ENCODE peak calls at places on chromosomes 6 and 20, in six cellular contexts. B is effector memory CD4-positive, alpha-beta T cell; S is heart left ventricle; H is putamen; G is naive B cell; I is GM03348. O is an unnamed sample.

GRCh38 chr6:107646176-107646575 is 156.3 kb downstream of the SOBP start:
- DNase-seq in B (no peak), S (peak), H (no peak), G (no peak), I (peak), O (no peak)

GRCh38 chr6:150491796-150492142 is 107.9 kb upstream of the PLEKHG1 start:
- DNase-seq in B (no peak), S (no peak), H (no peak), G (no peak), I (no peak), O (no peak)

GRCh38 chr6:144602523-144603180 is 317.5 kb downstream of the UTRN start:
- DNase-seq in B (no peak), S (no peak), H (no peak), G (no peak), I (no peak), O (no peak)

GRCh38 chr20:15179426-15180190 is 842.2 kb upstream of the FLRT3 start:
- DNase-seq in B (no peak), S (no peak), H (no peak), G (no peak), I (no peak), O (no peak)

GRCh38 chr6:14476793-14477531 is 359.4 kb downstream of the CD83 start:
- DNase-seq in B (no peak), S (peak), H (no peak), G (no peak), I (peak), O (no peak)

GRCh38 chr6:130140084-130140483 is 82.7 kb downstream of the SAMD3 start:
- DNase-seq in B (no peak), S (no peak), H (no peak), G (no peak), I (peak), O (no peak)

GRCh38 chr6:34475167-34476047 is 9.5 kb downstream of the PACSIN1 start:
- DNase-seq in B (no peak), S (no peak), H (no peak), G (no peak), I (no peak), O (no peak)

GRCh38 chr6:26223213-26223612 is 136.0 kb downstream of the HFE start:
- DNase-seq in B (no peak), S (no peak), H (no peak), G (no peak), I (peak), O (no peak)

GRCh38 chr6:132887204-132887603 is 72.8 kb downstream of the RPS12 start:
- DNase-seq in B (no peak), S (no peak), H (no peak), G (no peak), I (no peak), O (no peak)

O was measured in activated naive CD4-positive, alpha-beta T cell.